ENCODE peak calls at places on chromosomes 6 and 20, in four cellular contexts. Z is C1 segment of cervical spinal cord, Y is astrocyte of the cerebellum, W is colonic mucosa. M is an unnamed sample.

GRCh38 chr6:77463308-77463880 is at the start of gene HTR1B:
- DNase-seq in W (peak; percentile 39), Y (no peak), Z (no peak), M (no peak)

GRCh38 chr6:130752292-130752691 is 74.9 kb upstream of the SMLR1 start:
- DNase-seq in Z (no peak), Y (no peak), W (no peak), M (peak; percentile 32)

GRCh38 chr6:11260249-11261038 is 28.0 kb upstream of the NEDD9 start:
- DNase-seq in Y (no peak), W (no peak), Z (no peak), M (no peak)

GRCh38 chr20:62766716-62767115 is 29.6 kb upstream of the MRGBP start:
- DNase-seq in W (peak; percentile 49), Z (no peak), Y (no peak), M (no peak)

GRCh38 chr20:2124632-2125131 is 23.1 kb downstream of the STK35 start:
- DNase-seq in W (no peak), Z (no peak), Y (no peak), M (no peak)

GRCh38 chr20:18613553-18613952 is 25.7 kb downstream of the DTD1 start:
- DNase-seq in Z (no peak), Y (no peak), W (no peak), M (no peak)

GRCh38 chr6:8059129-8059528 is 5.1 kb downstream of the BLOC1S5 start:
- DNase-seq in Z (no peak), Y (no peak), W (no peak), M (no peak)

GRCh38 chr6:156427345-156427744 is 349.8 kb upstream of the ARID1B start:
- DNase-seq in Y (peak; percentile 69), W (no peak), Z (no peak), M (no peak)

GRCh38 chr6:130365166-130366010 is 429 bp upstream of the TMEM200A start:
- DNase-seq in Z (no peak), W (peak; percentile 70), Y (peak; percentile 60), M (peak; percentile 30)